ENCODE peak calls at places on chromosomes 3 and 15, in six cellular contexts. Y is fibroblast of the aortic adventitia, W is GM23338, D is fibroblast of lung, F is MM.1S, M is RWPE1. O is an unnamed sample.

GRCh38 chr3:105845488-105845887 is 23.3 kb downstream of the CBLB start:
- DNase-seq in W (peak; percentile 56), Y (no peak), F (no peak), D (no peak), M (no peak), O (no peak)

GRCh38 chr3:13451301-13451673 is 28.8 kb upstream of the HDAC11 start:
- DNase-seq in W (no peak), Y (no peak), M (no peak), F (peak; percentile 14), D (peak; percentile 46), O (no peak)

GRCh38 chr3:111616417-111617105 is 21.4 kb upstream of the ZBED2 start:
- DNase-seq in W (no peak), M (no peak), F (no peak), D (no peak), Y (no peak), O (no peak)

GRCh38 chr3:131147534-131147933 is 120.9 kb downstream of the NEK11 start:
- DNase-seq in M (no peak), Y (peak; percentile 43), D (peak; percentile 11), F (no peak), W (no peak), O (no peak)

GRCh38 chr15:39205081-39205480 is 375.8 kb upstream of the THBS1 start:
- DNase-seq in W (no peak), F (no peak), M (no peak), Y (no peak), D (no peak), O (no peak)

GRCh38 chr15:89359471-89360293 is 25.1 kb upstream of the POLG start:
- DNase-seq in D (no peak), M (no peak), W (peak; percentile 35), F (no peak), Y (no peak), O (no peak)

GRCh38 chr3:123705886-123706285 is 121.0 kb upstream of the HACD2 start:
- DNase-seq in W (no peak), M (no peak), F (no peak), D (no peak), Y (no peak), O (no peak)

GRCh38 chr3:181572432-181572831 is 139.3 kb upstream of the SOX2 start:
- DNase-seq in F (no peak), M (no peak), D (no peak), Y (no peak), W (no peak), O (no peak)

GRCh38 chr15:74133071-74133702 is 2.8 kb downstream of the ISLR2 start:
- DNase-seq in Y (no peak), F (no peak), W (peak; percentile 69), M (no peak), D (no peak), O (no peak)

GRCh38 chr3:33061782-33062181 is 35.2 kb downstream of the GLB1 start:
- DNase-seq in Y (peak; percentile 67), F (no peak), D (peak; percentile 73), M (no peak), W (no peak), O (no peak)

GRCh38 chr3:5227812-5228211 is 40.3 kb downstream of the EDEM1 start:
- DNase-seq in F (no peak), D (no peak), M (no peak), W (no peak), Y (peak; percentile 94), O (no peak)

GRCh38 chr3:108662141-108662738 is 72.7 kb downstream of the DZIP3 start:
- DNase-seq in Y (peak; percentile 91), D (peak; percentile 63), F (peak; percentile 73), M (peak; percentile 45), W (peak; percentile 78), O (no peak)

GRCh38 chr15:71411538-71412482 is 296.5 kb downstream of the THSD4 start:
- DNase-seq in Y (peak; percentile 21), M (no peak), W (no peak), F (no peak), D (peak; percentile 64), O (no peak)

GRCh38 chr3:44337253-44337652 is 1.3 kb upstream of the TCAIM start:
- DNase-seq in F (no peak), M (no peak), D (no peak), Y (peak; percentile 17), W (peak; percentile 57), O (no peak)

GRCh38 chr3:11727207-11727606 is 83.5 kb upstream of the VGLL4 start:
- DNase-seq in M (no peak), F (no peak), Y (no peak), W (no peak), D (peak; percentile 9), O (no peak)

GRCh38 chr3:62724503-62724902 is 150.7 kb downstream of the CADPS start:
- DNase-seq in M (no peak), D (no peak), F (no peak), Y (no peak), W (no peak), O (no peak)

GRCh38 chr3:42741796-42742195 is 31.3 kb downstream of the CCDC13 start:
- DNase-seq in M (no peak), W (no peak), D (no peak), Y (no peak), F (no peak), O (no peak)

GRCh38 chr3:149489060-149489690 is 14.7 kb downstream of the TM4SF4 start:
- DNase-seq in F (no peak), Y (no peak), W (peak; percentile 80), M (no peak), D (no peak), O (no peak)

GRCh38 chr3:149493315-149494021 is 19.0 kb downstream of the TM4SF4 start:
- DNase-seq in Y (no peak), D (no peak), M (no peak), W (peak; percentile 10), F (no peak), O (no peak)

GRCh38 chr3:149490260-149490971 is 15.9 kb downstream of the TM4SF4 start:
- DNase-seq in Y (no peak), F (no peak), W (no peak), D (no peak), M (no peak), O (no peak)

GRCh38 chr3:149486726-149487125 is 12.2 kb downstream of the TM4SF4 start:
- DNase-seq in D (no peak), M (no peak), W (no peak), Y (no peak), F (no peak), O (no peak)

GRCh38 chr3:149487598-149488197 is 13.2 kb downstream of the TM4SF4 start:
- DNase-seq in F (peak; percentile 38), Y (no peak), M (no peak), W (peak; percentile 81), D (no peak), O (peak; percentile 18)
- TF ChIP-seq CTCF in F (peak; percentile 71), Y (peak; percentile 39), M (peak; percentile 13), W (peak; percentile 76), D (no peak), O (peak; percentile 53)

GRCh38 chr15:26891448-26891881 is 24.6 kb downstream of the GABRA5 start:
- DNase-seq in Y (peak; percentile 54), D (peak; percentile 72), F (peak; percentile 76), M (peak; percentile 36), W (peak; percentile 93), O (peak; percentile 75)

GRCh38 chr15:26892119-26892518 is 25.3 kb downstream of the GABRA5 start:
- DNase-seq in D (no peak), Y (no peak), W (no peak), F (no peak), M (no peak), O (no peak)

GRCh38 chr15:26890451-26890850 is 23.6 kb downstream of the GABRA5 start:
- DNase-seq in W (no peak), F (no peak), Y (no peak), D (no peak), M (no peak), O (no peak)

GRCh38 chr15:26889298-26889898 is 22.5 kb downstream of the GABRA5 start:
- DNase-seq in F (peak; percentile 71), D (peak; percentile 58), M (peak; percentile 29), Y (peak; percentile 83), W (peak; percentile 83), O (peak; percentile 33)

DNA sequence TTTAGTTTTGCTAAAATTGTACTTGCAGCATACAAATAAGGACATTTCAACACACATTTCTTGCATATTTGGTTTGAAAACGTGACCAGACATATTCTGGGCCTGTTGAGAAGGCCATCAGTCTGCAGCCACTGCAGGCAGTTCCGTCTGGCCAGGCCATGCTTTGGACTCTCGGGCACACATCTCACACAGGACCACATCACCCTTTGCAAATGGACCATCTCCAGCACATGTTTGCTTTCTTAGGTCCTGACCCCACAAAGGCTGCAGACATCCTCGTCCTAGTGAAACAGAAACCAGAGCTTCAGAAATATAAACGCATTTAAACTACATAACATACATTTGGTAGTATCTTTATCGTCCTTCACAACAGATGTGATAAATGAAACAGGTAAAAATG is 24.1 kb downstream of the GABRA5 start:
- DNase-seq in M (no peak), D (no peak), Y (no peak), W (no peak), F (no peak), O (no peak)
- TF ChIP-seq CTCF in M (no peak), D (no peak), Y (no peak), W (no peak), F (no peak), O (no peak)

DNA sequence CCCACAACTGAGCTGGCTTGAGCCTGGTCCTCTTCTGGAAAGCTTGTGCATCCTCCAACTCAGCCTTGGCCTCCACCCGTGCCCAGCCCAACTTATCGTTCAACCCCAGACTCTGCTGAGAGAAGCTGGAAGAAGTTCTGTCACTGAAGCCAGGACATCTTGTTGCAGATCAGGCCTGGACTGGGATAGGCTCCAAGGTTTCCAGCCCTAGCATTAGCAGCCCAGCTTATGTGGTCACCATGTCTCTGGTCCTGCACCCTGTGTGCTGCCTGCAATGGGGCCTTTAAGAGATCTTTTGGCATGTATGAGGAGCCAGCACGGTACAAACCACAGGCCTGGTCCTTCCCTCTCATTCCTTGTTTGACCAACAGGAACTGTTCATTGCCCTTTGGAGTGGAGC is 15.2 kb upstream of the CAMP start:
- DNase-seq in D (no peak), F (no peak), W (no peak), Y (no peak), M (no peak), O (no peak)
- TF ChIP-seq CTCF in D (no peak), F (no peak), W (no peak), Y (no peak), M (no peak), O (no peak)

GRCh38 chr3:15154326-15154725 is 51.7 kb upstream of the CAPN7 start:
- DNase-seq in F (no peak), W (no peak), D (no peak), Y (no peak), M (no peak), O (no peak)

GRCh38 chr3:15152166-15152565 is 53.2 kb upstream of the RBSN start:
- DNase-seq in F (no peak), W (no peak), M (no peak), Y (no peak), D (no peak), O (no peak)

GRCh38 chr3:15153103-15153502 is 52.9 kb upstream of the CAPN7 start:
- DNase-seq in M (no peak), Y (no peak), W (no peak), D (no peak), F (no peak), O (no peak)

GRCh38 chr3:15151166-15151565 is 52.2 kb upstream of the RBSN start:
- DNase-seq in Y (peak; percentile 2), D (no peak), F (no peak), W (no peak), M (no peak), O (no peak)

DNA sequence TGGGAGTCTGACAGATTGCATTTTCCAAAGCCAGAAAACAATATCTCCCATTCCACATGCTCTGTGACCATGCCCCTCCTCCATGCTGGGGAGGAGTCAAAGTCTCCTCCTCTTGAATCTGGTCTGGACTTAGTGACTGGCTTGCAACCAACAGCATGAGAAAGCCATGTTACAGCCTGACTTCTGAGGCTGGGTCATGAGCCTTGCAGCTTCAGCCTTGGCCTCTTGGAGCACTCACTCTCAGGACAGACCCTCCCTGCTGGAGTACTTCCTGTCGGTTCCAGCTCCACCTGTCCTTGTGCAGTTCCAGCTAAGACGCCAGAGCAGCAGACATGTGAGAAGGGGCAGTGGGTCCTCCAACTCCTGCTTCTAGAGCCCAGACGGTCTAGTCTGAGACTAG is 49.7 kb upstream of the RBSN start:
- DNase-seq in Y (peak; percentile 2), D (no peak), F (no peak), W (peak; percentile 88), M (no peak), O (no peak)
- TF ChIP-seq CTCF in Y (no peak), D (no peak), F (no peak), W (peak; percentile 22), M (no peak), O (peak; percentile 11)